ENCODE peak calls at places on chromosomes 6 and 20, in four cellular contexts. One of them, this sample, is unnamed.

GRCh38 chr20:15916623-15917022 is 656.6 kb downstream of the KIF16B start:
- DNase-seq in K562: no peak
- DNase-seq in HepG2: no peak
- DNase-seq in GM12878: no peak
- DNase-seq in this sample: no peak

GRCh38 chr6:167146977-167147376 is 10.8 kb downstream of the GPR31 start:
- DNase-seq in HepG2: no peak
- DNase-seq in GM12878: no peak
- DNase-seq in K562: no peak
- DNase-seq in this sample: no peak

GRCh38 chr6:30830438-30830837 is 53.9 kb upstream of the DDR1 start:
- DNase-seq in K562: no peak
- DNase-seq in GM12878: no peak
- DNase-seq in HepG2: no peak
- DNase-seq in this sample: no peak

GRCh38 chr20:52031574-52032303 is 159.8 kb downstream of the ZFP64 start:
- DNase-seq in HepG2: peak; percentile 95
- DNase-seq in K562: no peak
- DNase-seq in GM12878: no peak
- DNase-seq in this sample: no peak

GRCh38 chr6:45590225-45590624 is 212.5 kb upstream of the SUPT3H start:
- DNase-seq in K562: no peak
- DNase-seq in GM12878: no peak
- DNase-seq in HepG2: no peak
- DNase-seq in this sample: no peak

GRCh38 chr20:44961024-44961866 is 1.0 kb upstream of the TOMM34 start:
- DNase-seq in HepG2: peak; percentile 34
- DNase-seq in K562: no peak
- DNase-seq in GM12878: no peak
- DNase-seq in this sample: no peak

GRCh38 chr6:166106076-166106686 is 61.5 kb downstream of the TBXT start:
- DNase-seq in GM12878: peak; percentile 36
- DNase-seq in K562: peak; percentile 75
- DNase-seq in HepG2: peak; percentile 50
- DNase-seq in this sample: peak; percentile 62

GRCh38 chr20:18252597-18253451 is 35.5 kb upstream of the ZNF133 start:
- DNase-seq in K562: no peak
- DNase-seq in GM12878: no peak
- DNase-seq in HepG2: no peak
- DNase-seq in this sample: no peak

GRCh38 chr6:112956696-112957525 is 609.8 kb downstream of the RFPL4B start:
- DNase-seq in GM12878: no peak
- DNase-seq in K562: peak; percentile 90
- DNase-seq in HepG2: no peak
- DNase-seq in this sample: peak; percentile 3

GRCh38 chr6:141321486-141322347 is 811.0 kb upstream of the GJE1 start:
- DNase-seq in GM12878: no peak
- DNase-seq in HepG2: no peak
- DNase-seq in K562: no peak
- DNase-seq in this sample: no peak

GRCh38 chr20:45905505-45906079 is 6.4 kb downstream of the PLTP start:
- DNase-seq in K562: no peak
- DNase-seq in HepG2: peak; percentile 87
- DNase-seq in GM12878: no peak
- DNase-seq in this sample: no peak

GRCh38 chr20:58888521-58889333 is 36.2 kb downstream of the GNAS start:
- DNase-seq in K562: peak; percentile 79
- DNase-seq in GM12878: no peak
- DNase-seq in HepG2: peak; percentile 76
- DNase-seq in this sample: peak; percentile 87

GRCh38 chr6:36302227-36302976 is 32.5 kb downstream of the PNPLA1 start:
- DNase-seq in HepG2: peak; percentile 93
- DNase-seq in K562: peak; percentile 97
- DNase-seq in GM12878: peak; percentile 77
- DNase-seq in this sample: peak; percentile 82

GRCh38 chr20:33839591-33839990 is 28.4 kb downstream of the CHMP4B start:
- DNase-seq in GM12878: no peak
- DNase-seq in K562: peak; percentile 20
- DNase-seq in HepG2: no peak
- DNase-seq in this sample: peak; percentile 46

GRCh38 chr6:53956068-53956711 is 155.1 kb upstream of the MLIP start:
- DNase-seq in K562: peak; percentile 21
- DNase-seq in GM12878: peak; percentile 8
- DNase-seq in HepG2: peak; percentile 79
- DNase-seq in this sample: no peak

GRCh38 chr6:20906938-20907337 is 372.7 kb downstream of the CDKAL1 start:
- DNase-seq in K562: no peak
- DNase-seq in GM12878: no peak
- DNase-seq in HepG2: no peak
- DNase-seq in this sample: no peak

GRCh38 chr6:127215931-127216330 is 50.7 kb upstream of the RNF146 start:
- DNase-seq in K562: no peak
- DNase-seq in HepG2: peak; percentile 28
- DNase-seq in GM12878: no peak
- DNase-seq in this sample: no peak

GRCh38 chr6:169931223-169931760 is 179.9 kb downstream of the ERMARD start:
- DNase-seq in HepG2: no peak
- DNase-seq in K562: no peak
- DNase-seq in GM12878: no peak
- DNase-seq in this sample: no peak

GRCh38 chr6:44496705-44497369 is 109.3 kb downstream of the CDC5L start:
- DNase-seq in HepG2: no peak
- DNase-seq in K562: no peak
- DNase-seq in GM12878: no peak
- DNase-seq in this sample: no peak

GRCh38 chr6:12522347-12522746 is 194.2 kb upstream of the PHACTR1 start:
- DNase-seq in HepG2: no peak
- DNase-seq in K562: no peak
- DNase-seq in GM12878: no peak
- DNase-seq in this sample: no peak

GRCh38 chr20:10513931-10514575 is 78.9 kb downstream of the SLX4IP start:
- DNase-seq in GM12878: no peak
- DNase-seq in HepG2: no peak
- DNase-seq in K562: no peak
- DNase-seq in this sample: no peak

GRCh38 chr6:87909849-87910248 is 137.8 kb upstream of the SPACA1 start:
- DNase-seq in K562: no peak
- DNase-seq in GM12878: no peak
- DNase-seq in HepG2: no peak
- DNase-seq in this sample: no peak

GRCh38 chr6:56690519-56691200 is 48.0 kb upstream of the DST start:
- DNase-seq in K562: no peak
- DNase-seq in HepG2: peak; percentile 76
- DNase-seq in GM12878: no peak
- DNase-seq in this sample: no peak

GRCh38 chr6:123458218-123458617 is 178.5 kb downstream of the TRDN start:
- DNase-seq in HepG2: no peak
- DNase-seq in K562: no peak
- DNase-seq in GM12878: no peak
- DNase-seq in this sample: no peak

GRCh38 chr20:17995967-17996819 is 27.4 kb downstream of the MGME1 start:
- DNase-seq in K562: peak; percentile 55
- DNase-seq in GM12878: no peak
- DNase-seq in HepG2: peak; percentile 70
- DNase-seq in this sample: peak; percentile 75

GRCh38 chr6:165611294-165611693 is 51.7 kb downstream of the PDE10A start:
- DNase-seq in GM12878: no peak
- DNase-seq in HepG2: no peak
- DNase-seq in K562: no peak
- DNase-seq in this sample: no peak

GRCh38 chr6:16334671-16335070 is 96.3 kb downstream of the GMPR start:
- DNase-seq in HepG2: no peak
- DNase-seq in GM12878: no peak
- DNase-seq in K562: no peak
- DNase-seq in this sample: no peak

GRCh38 chr20:51468636-51469035 is 73.9 kb downstream of the NFATC2 start:
- DNase-seq in K562: no peak
- DNase-seq in HepG2: no peak
- DNase-seq in GM12878: no peak
- DNase-seq in this sample: no peak

GRCh38 chr20:112396-112795 is 24.9 kb downstream of the DEFB125 start:
- DNase-seq in HepG2: no peak
- DNase-seq in GM12878: no peak
- DNase-seq in K562: no peak
- DNase-seq in this sample: no peak

GRCh38 chr6:134657751-134658522 is 292.0 kb downstream of the ALDH8A1 start:
- DNase-seq in GM12878: no peak
- DNase-seq in HepG2: no peak
- DNase-seq in K562: no peak
- DNase-seq in this sample: no peak

GRCh38 chr6:89144358-89145041 is 1.4 kb upstream of the PM20D2 start:
- DNase-seq in K562: no peak
- DNase-seq in HepG2: no peak
- DNase-seq in GM12878: no peak
- DNase-seq in this sample: peak; percentile 45

GRCh38 chr6:90530882-90531281 is 56.0 kb downstream of the MAP3K7 start:
- DNase-seq in K562: peak; percentile 29
- DNase-seq in GM12878: no peak
- DNase-seq in HepG2: no peak
- DNase-seq in this sample: no peak

GRCh38 chr6:7725412-7725811 is 487 bp upstream of the BMP6 start:
- DNase-seq in K562: no peak
- DNase-seq in GM12878: no peak
- DNase-seq in HepG2: no peak
- DNase-seq in this sample: no peak

GRCh38 chr6:42028234-42029061 is 21.9 kb upstream of the TAF8 start:
- DNase-seq in K562: peak; percentile 98
- DNase-seq in GM12878: no peak
- DNase-seq in HepG2: no peak
- DNase-seq in this sample: no peak

GRCh38 chr6:121867095-121867494 is 431.6 kb downstream of the GJA1 start:
- DNase-seq in GM12878: no peak
- DNase-seq in HepG2: no peak
- DNase-seq in K562: no peak
- DNase-seq in this sample: no peak

GRCh38 chr6:119566546-119567263 is 217.1 kb upstream of the MAN1A1 start:
- DNase-seq in HepG2: no peak
- DNase-seq in K562: peak; percentile 91
- DNase-seq in GM12878: no peak
- DNase-seq in this sample: no peak

GRCh38 chr6:11700118-11700718 is 78.4 kb downstream of the ADTRP start:
- DNase-seq in K562: peak; percentile 75
- DNase-seq in GM12878: no peak
- DNase-seq in HepG2: peak; percentile 56
- DNase-seq in this sample: peak; percentile 50

GRCh38 chr6:160917581-160917980 is 74.0 kb upstream of the MAP3K4 start:
- DNase-seq in K562: no peak
- DNase-seq in HepG2: no peak
- DNase-seq in GM12878: no peak
- DNase-seq in this sample: no peak
- TF ChIP-seq GABPA in K562: no peak
- TF ChIP-seq GABPA in HepG2: no peak
- TF ChIP-seq GABPA in GM12878: no peak
- TF ChIP-seq GABPA in this sample: no peak

GRCh38 chr6:52839124-52840055 is 1.2 kb downstream of the GSTA5 start:
- DNase-seq in K562: peak; percentile 72
- DNase-seq in HepG2: peak; percentile 79
- DNase-seq in GM12878: no peak
- DNase-seq in this sample: peak; percentile 68
- TF ChIP-seq NFIC in K562: no peak
- TF ChIP-seq NFIC in HepG2: no peak
- TF ChIP-seq NFIC in GM12878: no peak
- TF ChIP-seq NFIC in this sample: no peak

GRCh38 chr20:49433387-49433786 is 49.1 kb downstream of the KCNB1 start:
- DNase-seq in GM12878: no peak
- DNase-seq in HepG2: no peak
- DNase-seq in K562: no peak
- DNase-seq in this sample: peak; percentile 35
- TF ChIP-seq GABPA in GM12878: no peak
- TF ChIP-seq GABPA in HepG2: no peak
- TF ChIP-seq GABPA in K562: no peak
- TF ChIP-seq GABPA in this sample: no peak

DNA sequence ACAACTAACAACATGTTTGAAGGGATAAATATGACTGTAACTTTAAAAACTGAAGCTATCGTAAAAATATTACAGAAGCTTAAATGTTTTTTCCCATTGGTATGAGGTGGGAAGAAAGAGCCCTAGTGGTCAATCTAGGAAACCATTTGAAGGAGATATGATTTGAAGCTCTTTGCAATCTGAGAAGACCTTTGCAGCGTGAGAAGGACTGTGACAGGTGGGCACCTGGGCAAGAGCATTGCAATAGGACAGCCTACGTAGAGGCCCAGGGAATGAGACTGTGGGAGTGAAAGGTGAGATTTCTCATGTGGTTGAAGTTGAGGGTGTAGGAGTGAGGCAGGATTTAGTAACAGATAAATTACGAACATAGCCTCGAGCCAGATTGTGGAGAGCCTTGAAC is 108.0 kb upstream of the PDE7B start:
- DNase-seq in GM12878: no peak
- DNase-seq in K562: no peak
- DNase-seq in HepG2: no peak
- DNase-seq in this sample: no peak
- TF ChIP-seq NFIC in GM12878: no peak
- TF ChIP-seq NFIC in K562: no peak
- TF ChIP-seq NFIC in HepG2: no peak
- TF ChIP-seq NFIC in this sample: no peak

GRCh38 chr6:22240025-22240424 is 56.8 kb downstream of the PRL start:
- DNase-seq in K562: no peak
- DNase-seq in GM12878: no peak
- DNase-seq in HepG2: no peak
- DNase-seq in this sample: no peak
- TF ChIP-seq GABPA in K562: no peak
- TF ChIP-seq GABPA in GM12878: no peak
- TF ChIP-seq GABPA in HepG2: no peak
- TF ChIP-seq GABPA in this sample: no peak